ENCODE peak calls at places on chromosomes 12 and 14, in seven cellular contexts. O, V, T, B, A, X and L are unnamed samples.

GRCh38 chr14:79573486-79573885 is 637.8 kb downstream of the DIO2 start:
- DNase-seq in O (no peak), V (no peak), T (no peak), B (no peak), A (no peak), X (no peak), L (no peak)

GRCh38 chr12:22276846-22277245 is 57.7 kb downstream of the ST8SIA1 start:
- DNase-seq in O (no peak), V (no peak), T (no peak), B (no peak), A (no peak), X (no peak), L (no peak)

GRCh38 chr12:89859513-89860220 is 151.0 kb upstream of the ATP2B1 start:
- DNase-seq in O (no peak), V (no peak), T (no peak), B (no peak), A (no peak), X (no peak), L (no peak)

GRCh38 chr12:56676851-56677601 is 11.1 kb downstream of the PTGES3 start:
- DNase-seq in O (no peak), V (peak), T (no peak), B (no peak), A (no peak), X (no peak), L (no peak)

GRCh38 chr14:53879022-53879686 is 77.5 kb downstream of the BMP4 start:
- DNase-seq in O (no peak), V (no peak), T (no peak), B (no peak), A (no peak), X (no peak), L (no peak)

GRCh38 chr12:14384783-14385638 is 19.5 kb downstream of the ATF7IP start:
- DNase-seq in O (peak), V (peak), T (peak), B (peak), A (peak), X (peak), L (peak)

GRCh38 chr14:72740966-72741835 is 152.7 kb downstream of the DPF3 start:
- DNase-seq in O (no peak), V (peak), T (no peak), B (no peak), A (no peak), X (no peak), L (no peak)

GRCh38 chr12:19263666-19264065 is 134.1 kb downstream of the PLEKHA5 start:
- DNase-seq in O (no peak), V (no peak), T (no peak), B (no peak), A (no peak), X (no peak), L (no peak)

GRCh38 chr12:131116437-131117117 is 162.9 kb downstream of the ADGRD1 start:
- DNase-seq in O (no peak), V (peak), T (peak), B (peak), A (no peak), X (no peak), L (peak)

GRCh38 chr14:89501381-89501780 is 84.3 kb upstream of the FOXN3 start:
- DNase-seq in O (no peak), V (no peak), T (no peak), B (no peak), A (no peak), X (no peak), L (no peak)